ENCODE peak calls at places on chromosomes 3 and 15, in five cellular contexts. H, F, N, U and C are unnamed samples.

GRCh38 chr3:111498022-111498421 is 44.0 kb upstream of the CD96 start:
- DNase-seq in H (no peak), F (no peak), N (no peak), U (no peak), C (no peak)

GRCh38 chr15:88174571-88174970 is 82.0 kb downstream of the NTRK3 start:
- DNase-seq in H (no peak), F (no peak), N (no peak), U (no peak), C (no peak)

GRCh38 chr3:157502916-157503620 is at the start of gene VEPH1:
- DNase-seq in H (no peak), F (no peak), N (peak; percentile 69), U (peak; percentile 85), C (no peak)

GRCh38 chr15:41827290-41827879 is 507 bp upstream of the JMJD7 start:
- DNase-seq in H (no peak), F (no peak), N (peak; percentile 26), U (no peak), C (no peak)

GRCh38 chr15:50774450-50774849 is 8.9 kb upstream of the SPPL2A start:
- DNase-seq in H (peak; percentile 36), F (no peak), N (no peak), U (peak; percentile 58), C (no peak)

GRCh38 chr3:159764211-159765024 is 224.2 kb upstream of the IL12A start:
- DNase-seq in H (peak; percentile 23), F (no peak), N (peak; percentile 96), U (peak; percentile 76), C (peak; percentile 77)

GRCh38 chr3:56682458-56683121 is 475 bp downstream of the TASOR start:
- DNase-seq in H (peak; percentile 80), F (peak; percentile 70), N (peak; percentile 66), U (peak; percentile 70), C (peak; percentile 95)

GRCh38 chr3:195416795-195417194 is 26.0 kb downstream of the ACAP2 start:
- DNase-seq in H (no peak), F (no peak), N (peak; percentile 63), U (no peak), C (no peak)

GRCh38 chr15:93047621-93048425 is 41.2 kb downstream of the RGMA start:
- DNase-seq in H (peak; percentile 43), F (peak; percentile 28), N (no peak), U (no peak), C (no peak)

GRCh38 chr3:58989173-58989572 is 60.7 kb downstream of the CFAP20DC start:
- DNase-seq in H (no peak), F (no peak), N (peak; percentile 37), U (peak; percentile 87), C (no peak)

GRCh38 chr15:63350178-63350621 is 31.4 kb downstream of the CA12 start:
- DNase-seq in H (no peak), F (no peak), N (no peak), U (no peak), C (no peak)

GRCh38 chr3:157406376-157406775 is 30.3 kb upstream of the PTX3 start:
- DNase-seq in H (no peak), F (no peak), N (no peak), U (no peak), C (no peak)

GRCh38 chr3:193016437-193016887 is 98.8 kb upstream of the MB21D2 start:
- DNase-seq in H (no peak), F (peak; percentile 17), N (peak; percentile 82), U (no peak), C (no peak)

GRCh38 chr3:151330899-151331298 is 1.6 kb upstream of the P2RY13 start:
- DNase-seq in H (no peak), F (no peak), N (no peak), U (peak; percentile 20), C (no peak)

GRCh38 chr3:13509816-13510192 is 29.7 kb downstream of the HDAC11 start:
- DNase-seq in H (no peak), F (no peak), N (no peak), U (no peak), C (peak; percentile 50)